ENCODE peak calls at places on chromosomes 3 and 15, in six cellular contexts. One of them, this sample, is unnamed.

GRCh38 chr15:68793776-68794175 is 26.9 kb downstream of the ANP32A start:
- ATAC-seq in body of pancreas: peak; percentile 9
- ATAC-seq in aorta: no peak
- ATAC-seq in right cardiac atrium: no peak
- ATAC-seq in pancreas: peak; percentile 7
- ATAC-seq in heart right ventricle: no peak
- ATAC-seq in this sample: no peak

GRCh38 chr3:185134532-185134931 is 18.3 kb downstream of the C3orf70 start:
- ATAC-seq in body of pancreas: no peak
- ATAC-seq in aorta: no peak
- ATAC-seq in right cardiac atrium: no peak
- ATAC-seq in pancreas: no peak
- ATAC-seq in heart right ventricle: no peak
- ATAC-seq in this sample: no peak

GRCh38 chr3:122427857-122428471 is 12.1 kb upstream of the WDR5B start:
- ATAC-seq in body of pancreas: no peak
- ATAC-seq in aorta: no peak
- ATAC-seq in right cardiac atrium: no peak
- ATAC-seq in pancreas: no peak
- ATAC-seq in heart right ventricle: no peak
- ATAC-seq in this sample: no peak

GRCh38 chr15:39102431-39102830 is 478.4 kb upstream of the THBS1 start:
- ATAC-seq in body of pancreas: no peak
- ATAC-seq in aorta: no peak
- ATAC-seq in right cardiac atrium: no peak
- ATAC-seq in pancreas: no peak
- ATAC-seq in heart right ventricle: no peak
- ATAC-seq in this sample: no peak

GRCh38 chr3:44016818-44017217 is 224.9 kb upstream of the TOPAZ1 start:
- ATAC-seq in body of pancreas: no peak
- ATAC-seq in aorta: no peak
- ATAC-seq in right cardiac atrium: no peak
- ATAC-seq in pancreas: no peak
- ATAC-seq in heart right ventricle: no peak
- ATAC-seq in this sample: no peak

GRCh38 chr3:141493152-141493551 is 6.3 kb downstream of the RASA2 start:
- ATAC-seq in body of pancreas: no peak
- ATAC-seq in aorta: no peak
- ATAC-seq in right cardiac atrium: no peak
- ATAC-seq in pancreas: no peak
- ATAC-seq in heart right ventricle: no peak
- ATAC-seq in this sample: no peak

GRCh38 chr3:160661660-160662059 is 15.3 kb upstream of the ARL14 start:
- ATAC-seq in body of pancreas: no peak
- ATAC-seq in aorta: no peak
- ATAC-seq in right cardiac atrium: no peak
- ATAC-seq in pancreas: no peak
- ATAC-seq in heart right ventricle: no peak
- ATAC-seq in this sample: no peak

GRCh38 chr3:185153170-185153733 is 392 bp upstream of the C3orf70 start:
- ATAC-seq in body of pancreas: peak; percentile 34
- ATAC-seq in aorta: peak; percentile 43
- ATAC-seq in right cardiac atrium: peak; percentile 56
- ATAC-seq in pancreas: peak; percentile 24
- ATAC-seq in heart right ventricle: peak; percentile 8
- ATAC-seq in this sample: peak; percentile 39

GRCh38 chr15:55133972-55134371 is 62.8 kb downstream of the RSL24D1 start:
- ATAC-seq in body of pancreas: no peak
- ATAC-seq in aorta: no peak
- ATAC-seq in right cardiac atrium: no peak
- ATAC-seq in pancreas: no peak
- ATAC-seq in heart right ventricle: no peak
- ATAC-seq in this sample: no peak

GRCh38 chr15:54273928-54274327 is 295.7 kb downstream of the UNC13C start:
- ATAC-seq in body of pancreas: no peak
- ATAC-seq in aorta: no peak
- ATAC-seq in right cardiac atrium: no peak
- ATAC-seq in pancreas: no peak
- ATAC-seq in heart right ventricle: no peak
- ATAC-seq in this sample: no peak

GRCh38 chr3:169846458-169847193 is 23.1 kb downstream of the LRRC31 start:
- ATAC-seq in body of pancreas: no peak
- ATAC-seq in aorta: no peak
- ATAC-seq in right cardiac atrium: no peak
- ATAC-seq in pancreas: no peak
- ATAC-seq in heart right ventricle: no peak
- ATAC-seq in this sample: no peak

GRCh38 chr3:1578105-1578833 is 485.4 kb downstream of the CNTN6 start:
- ATAC-seq in body of pancreas: no peak
- ATAC-seq in aorta: peak; percentile 61
- ATAC-seq in right cardiac atrium: peak; percentile 76
- ATAC-seq in pancreas: peak; percentile 37
- ATAC-seq in heart right ventricle: no peak
- ATAC-seq in this sample: peak; percentile 81

GRCh38 chr3:123385499-123385898 is 63.4 kb downstream of the ADCY5 start:
- ATAC-seq in body of pancreas: no peak
- ATAC-seq in aorta: no peak
- ATAC-seq in right cardiac atrium: no peak
- ATAC-seq in pancreas: no peak
- ATAC-seq in heart right ventricle: no peak
- ATAC-seq in this sample: no peak

GRCh38 chr3:114860526-114860925 is 286.6 kb downstream of the ZBTB20 start:
- ATAC-seq in body of pancreas: no peak
- ATAC-seq in aorta: no peak
- ATAC-seq in right cardiac atrium: no peak
- ATAC-seq in pancreas: no peak
- ATAC-seq in heart right ventricle: no peak
- ATAC-seq in this sample: no peak

GRCh38 chr3:36991923-36992805 is 767 bp downstream of the EPM2AIP1 start:
- ATAC-seq in body of pancreas: no peak
- ATAC-seq in aorta: peak; percentile 0
- ATAC-seq in right cardiac atrium: no peak
- ATAC-seq in pancreas: no peak
- ATAC-seq in heart right ventricle: no peak
- ATAC-seq in this sample: no peak

GRCh38 chr3:43073836-43074220 is 32.1 kb downstream of the POMGNT2 start:
- ATAC-seq in body of pancreas: no peak
- ATAC-seq in aorta: peak; percentile 24
- ATAC-seq in right cardiac atrium: no peak
- ATAC-seq in pancreas: no peak
- ATAC-seq in heart right ventricle: no peak
- ATAC-seq in this sample: no peak

GRCh38 chr15:29788433-29789034 is 33.7 kb downstream of the TJP1 start:
- ATAC-seq in body of pancreas: no peak
- ATAC-seq in aorta: no peak
- ATAC-seq in right cardiac atrium: no peak
- ATAC-seq in pancreas: no peak
- ATAC-seq in heart right ventricle: no peak
- ATAC-seq in this sample: no peak

GRCh38 chr3:194375921-194376570 is 6.5 kb upstream of the LRRC15 start:
- ATAC-seq in body of pancreas: no peak
- ATAC-seq in aorta: no peak
- ATAC-seq in right cardiac atrium: no peak
- ATAC-seq in pancreas: no peak
- ATAC-seq in heart right ventricle: no peak
- ATAC-seq in this sample: no peak

GRCh38 chr15:42584031-42584765 is 8.8 kb downstream of the STARD9 start:
- ATAC-seq in body of pancreas: no peak
- ATAC-seq in aorta: no peak
- ATAC-seq in right cardiac atrium: no peak
- ATAC-seq in pancreas: no peak
- ATAC-seq in heart right ventricle: no peak
- ATAC-seq in this sample: no peak

GRCh38 chr15:42152196-42152920 is 4.1 kb downstream of the PLA2G4F start:
- ATAC-seq in body of pancreas: no peak
- ATAC-seq in aorta: peak; percentile 36
- ATAC-seq in right cardiac atrium: peak; percentile 61
- ATAC-seq in pancreas: peak; percentile 32
- ATAC-seq in heart right ventricle: peak; percentile 54
- ATAC-seq in this sample: no peak

GRCh38 chr15:45869034-45869668 is 234.3 kb downstream of the SQOR start:
- ATAC-seq in body of pancreas: no peak
- ATAC-seq in aorta: no peak
- ATAC-seq in right cardiac atrium: no peak
- ATAC-seq in pancreas: no peak
- ATAC-seq in heart right ventricle: no peak
- ATAC-seq in this sample: no peak
- H3K4me1 ChIP-seq in body of pancreas: no peaks in the 10 kb centered on the region
- H3K4me1 ChIP-seq in aorta: no peaks in the 10 kb centered on the region
- H3K4me1 ChIP-seq in right cardiac atrium: no peaks in the 10 kb centered on the region
- H3K4me1 ChIP-seq in pancreas: no peaks in the 10 kb centered on the region
- H3K4me1 ChIP-seq in heart right ventricle: no peaks in the 10 kb centered on the region
- H3K4me1 ChIP-seq in this sample: no peaks in the 10 kb centered on the region

GRCh38 chr3:50205719-50206276 is 727 bp downstream of the SLC38A3 start:
- ATAC-seq in body of pancreas: peak; percentile 65
- ATAC-seq in aorta: peak; percentile 11
- ATAC-seq in right cardiac atrium: peak; percentile 58
- ATAC-seq in pancreas: peak; percentile 78
- ATAC-seq in heart right ventricle: peak; percentile 44
- ATAC-seq in this sample: no peak
- H3K4me3 ChIP-seq in body of pancreas: peak overlapping the region; percentile 50
- H3K4me3 ChIP-seq in aorta: peak overlapping the region; percentile 6
- H3K4me3 ChIP-seq in right cardiac atrium: peak overlapping the region; percentile 48
- H3K4me3 ChIP-seq in pancreas: peak overlapping the region; percentile 80
- H3K4me3 ChIP-seq in heart right ventricle: peak overlapping the region; percentile 49
- H3K4me3 ChIP-seq in this sample: no peak overlapping the region

GRCh38 chr15:51849866-51850265 is 20.4 kb downstream of the TMOD3 start:
- ATAC-seq in body of pancreas: no peak
- ATAC-seq in aorta: no peak
- ATAC-seq in right cardiac atrium: no peak
- ATAC-seq in pancreas: no peak
- ATAC-seq in heart right ventricle: no peak
- ATAC-seq in this sample: no peak

GRCh38 chr15:51856714-51857380 is 27.4 kb downstream of the TMOD3 start:
- ATAC-seq in body of pancreas: peak; percentile 47
- ATAC-seq in aorta: no peak
- ATAC-seq in right cardiac atrium: no peak
- ATAC-seq in pancreas: peak; percentile 59
- ATAC-seq in heart right ventricle: no peak
- ATAC-seq in this sample: no peak

GRCh38 chr15:51848811-51849210 is 19.4 kb downstream of the TMOD3 start:
- ATAC-seq in body of pancreas: no peak
- ATAC-seq in aorta: no peak
- ATAC-seq in right cardiac atrium: peak; percentile 42
- ATAC-seq in pancreas: no peak
- ATAC-seq in heart right ventricle: peak; percentile 8
- ATAC-seq in this sample: no peak

GRCh38 chr15:51853987-51854386 is 24.5 kb downstream of the TMOD3 start:
- ATAC-seq in body of pancreas: no peak
- ATAC-seq in aorta: no peak
- ATAC-seq in right cardiac atrium: no peak
- ATAC-seq in pancreas: no peak
- ATAC-seq in heart right ventricle: no peak
- ATAC-seq in this sample: no peak
- H3K4me1 ChIP-seq in body of pancreas: peaks cover 15% of the 10 kb centered on the region
- H3K4me1 ChIP-seq in aorta: peaks cover 4% of the 10 kb centered on the region
- H3K4me1 ChIP-seq in right cardiac atrium: peaks cover 8% of the 10 kb centered on the region
- H3K4me1 ChIP-seq in pancreas: peaks cover 4% of the 10 kb centered on the region
- H3K4me1 ChIP-seq in heart right ventricle: peaks cover 8% of the 10 kb centered on the region
- H3K4me1 ChIP-seq in this sample: peaks cover 3% of the 10 kb centered on the region

GRCh38 chr15:96416218-96416933 is 85.9 kb downstream of the NR2F2 start:
- ATAC-seq in body of pancreas: no peak
- ATAC-seq in aorta: no peak
- ATAC-seq in right cardiac atrium: peak; percentile 40
- ATAC-seq in pancreas: no peak
- ATAC-seq in heart right ventricle: no peak
- ATAC-seq in this sample: peak; percentile 35
- H3K4me3 ChIP-seq in body of pancreas: no peak overlapping the region
- H3K4me3 ChIP-seq in aorta: no peak overlapping the region
- H3K4me3 ChIP-seq in right cardiac atrium: peak overlapping the region; percentile 25
- H3K4me3 ChIP-seq in pancreas: no peak overlapping the region
- H3K4me3 ChIP-seq in heart right ventricle: peak overlapping the region; percentile 30
- H3K4me3 ChIP-seq in this sample: peak overlapping the region; percentile 46

GRCh38 chr3:188259191-188259590 is 105.2 kb downstream of the LPP start:
- ATAC-seq in body of pancreas: no peak
- ATAC-seq in aorta: no peak
- ATAC-seq in right cardiac atrium: no peak
- ATAC-seq in pancreas: no peak
- ATAC-seq in heart right ventricle: no peak
- ATAC-seq in this sample: no peak
- H3K4me1 ChIP-seq in body of pancreas: peaks cover 48% of the 10 kb centered on the region
- H3K4me1 ChIP-seq in aorta: peaks cover 31% of the 10 kb centered on the region
- H3K4me1 ChIP-seq in right cardiac atrium: peaks cover 16% of the 10 kb centered on the region
- H3K4me1 ChIP-seq in pancreas: peaks cover 33% of the 10 kb centered on the region
- H3K4me1 ChIP-seq in heart right ventricle: peaks cover 34% of the 10 kb centered on the region
- H3K4me1 ChIP-seq in this sample: peaks cover 98% of the 10 kb centered on the region

GRCh38 chr15:52727825-52728224 is 48.6 kb upstream of the ATOSA start:
- ATAC-seq in body of pancreas: no peak
- ATAC-seq in aorta: no peak
- ATAC-seq in right cardiac atrium: no peak
- ATAC-seq in pancreas: no peak
- ATAC-seq in heart right ventricle: no peak
- ATAC-seq in this sample: no peak
- H3K4me3 ChIP-seq in body of pancreas: no peak overlapping the region
- H3K4me3 ChIP-seq in aorta: no peak overlapping the region
- H3K4me3 ChIP-seq in right cardiac atrium: no peak overlapping the region
- H3K4me3 ChIP-seq in pancreas: no peak overlapping the region
- H3K4me3 ChIP-seq in heart right ventricle: no peak overlapping the region
- H3K4me3 ChIP-seq in this sample: no peak overlapping the region